ENCODE peak calls at places on chromosomes 12 and 14, in five cellular contexts. One of them, this sample, is unnamed.

GRCh38 chr14:99133563-99134332 is 138.2 kb downstream of the BCL11B start:
- DNase-seq in AG04450: no peak
- DNase-seq in pancreas: no peak
- DNase-seq in SK-N-SH: peak; percentile 1
- DNase-seq in right lobe of liver: no peak
- DNase-seq in this sample: no peak

GRCh38 chr12:132638541-132639408 is 20.2 kb downstream of the P2RX2 start:
- DNase-seq in AG04450: peak; percentile 30
- DNase-seq in pancreas: no peak
- DNase-seq in SK-N-SH: peak; percentile 69
- DNase-seq in right lobe of liver: peak; percentile 47
- DNase-seq in this sample: no peak

GRCh38 chr12:22042981-22043669 is 2.9 kb upstream of the CMAS start:
- DNase-seq in AG04450: peak; percentile 41
- DNase-seq in pancreas: no peak
- DNase-seq in SK-N-SH: no peak
- DNase-seq in right lobe of liver: no peak
- DNase-seq in this sample: no peak

GRCh38 chr12:95497031-95497430 is 23.1 kb downstream of the METAP2 start:
- DNase-seq in AG04450: no peak
- DNase-seq in pancreas: no peak
- DNase-seq in SK-N-SH: no peak
- DNase-seq in right lobe of liver: no peak
- DNase-seq in this sample: no peak

GRCh38 chr12:116662612-116663144 is 75.2 kb downstream of the SPRING1 start:
- DNase-seq in AG04450: peak; percentile 6
- DNase-seq in pancreas: peak; percentile 35
- DNase-seq in SK-N-SH: peak; percentile 22
- DNase-seq in right lobe of liver: peak; percentile 93
- DNase-seq in this sample: no peak

GRCh38 chr12:77152623-77153193 is 87.3 kb upstream of the E2F7 start:
- DNase-seq in AG04450: peak; percentile 20
- DNase-seq in pancreas: no peak
- DNase-seq in SK-N-SH: no peak
- DNase-seq in right lobe of liver: no peak
- DNase-seq in this sample: no peak

GRCh38 chr14:65958664-65959562 is 527.3 kb upstream of the CCDC196 start:
- DNase-seq in AG04450: no peak
- DNase-seq in pancreas: no peak
- DNase-seq in SK-N-SH: peak; percentile 49
- DNase-seq in right lobe of liver: no peak
- DNase-seq in this sample: no peak

GRCh38 chr12:89707623-89707991 is 1.0 kb downstream of the ATP2B1 start:
- DNase-seq in AG04450: no peak
- DNase-seq in pancreas: peak; percentile 38
- DNase-seq in SK-N-SH: peak; percentile 60
- DNase-seq in right lobe of liver: peak; percentile 61
- DNase-seq in this sample: no peak

GRCh38 chr12:103791350-103791920 is 49.6 kb downstream of the NT5DC3 start:
- DNase-seq in AG04450: no peak
- DNase-seq in pancreas: no peak
- DNase-seq in SK-N-SH: no peak
- DNase-seq in right lobe of liver: no peak
- DNase-seq in this sample: no peak

GRCh38 chr14:79166171-79166570 is 996.0 kb downstream of the NRXN3 start:
- DNase-seq in AG04450: no peak
- DNase-seq in pancreas: no peak
- DNase-seq in SK-N-SH: no peak
- DNase-seq in right lobe of liver: no peak
- DNase-seq in this sample: no peak

GRCh38 chr12:1810201-1810930 is 10.0 kb upstream of the LRTM2 start:
- DNase-seq in AG04450: no peak
- DNase-seq in pancreas: no peak
- DNase-seq in SK-N-SH: no peak
- DNase-seq in right lobe of liver: peak; percentile 17
- DNase-seq in this sample: no peak

GRCh38 chr12:75951399-75952228 is 80.0 kb downstream of the PHLDA1 start:
- DNase-seq in AG04450: no peak
- DNase-seq in pancreas: no peak
- DNase-seq in SK-N-SH: no peak
- DNase-seq in right lobe of liver: no peak
- DNase-seq in this sample: no peak

GRCh38 chr12:125186471-125187147 is 121.4 kb downstream of the AACS start:
- DNase-seq in AG04450: no peak
- DNase-seq in pancreas: no peak
- DNase-seq in SK-N-SH: peak; percentile 59
- DNase-seq in right lobe of liver: no peak
- DNase-seq in this sample: no peak

GRCh38 chr12:107622005-107622404 is 63.6 kb upstream of the PWP1 start:
- DNase-seq in AG04450: no peak
- DNase-seq in pancreas: no peak
- DNase-seq in SK-N-SH: peak; percentile 60
- DNase-seq in right lobe of liver: no peak
- DNase-seq in this sample: no peak

GRCh38 chr14:75274899-75275569 is 3.6 kb upstream of the FOS start:
- DNase-seq in AG04450: no peak
- DNase-seq in pancreas: peak; percentile 76
- DNase-seq in SK-N-SH: no peak
- DNase-seq in right lobe of liver: peak; percentile 74
- DNase-seq in this sample: no peak

GRCh38 chr12:6450869-6451347 is 934 bp upstream of the TAPBPL start:
- DNase-seq in AG04450: no peak
- DNase-seq in pancreas: no peak
- DNase-seq in SK-N-SH: no peak
- DNase-seq in right lobe of liver: peak; percentile 58
- DNase-seq in this sample: no peak

GRCh38 chr12:52873832-52874572 is 25.2 kb upstream of the KRT78 start:
- DNase-seq in AG04450: peak; percentile 61
- DNase-seq in pancreas: peak; percentile 80
- DNase-seq in SK-N-SH: peak; percentile 85
- DNase-seq in right lobe of liver: peak; percentile 67
- DNase-seq in this sample: peak; percentile 89

GRCh38 chr12:55470088-55470830 is at the start of gene OR6C70:
- DNase-seq in AG04450: no peak
- DNase-seq in pancreas: no peak
- DNase-seq in SK-N-SH: no peak
- DNase-seq in right lobe of liver: no peak
- DNase-seq in this sample: no peak

GRCh38 chr14:60622210-60622919 is 26.9 kb downstream of the SIX1 start:
- DNase-seq in AG04450: no peak
- DNase-seq in pancreas: no peak
- DNase-seq in SK-N-SH: no peak
- DNase-seq in right lobe of liver: no peak
- DNase-seq in this sample: no peak

GRCh38 chr12:67220065-67220464 is 49.1 kb upstream of the CAND1 start:
- DNase-seq in AG04450: no peak
- DNase-seq in pancreas: peak; percentile 16
- DNase-seq in SK-N-SH: no peak
- DNase-seq in right lobe of liver: no peak
- DNase-seq in this sample: no peak

GRCh38 chr12:104505095-104505819 is 48.5 kb downstream of the CHST11 start:
- DNase-seq in AG04450: no peak
- DNase-seq in pancreas: no peak
- DNase-seq in SK-N-SH: no peak
- DNase-seq in right lobe of liver: no peak
- DNase-seq in this sample: no peak

GRCh38 chr14:104355949-104356737 is 217.8 kb downstream of the KIF26A start:
- DNase-seq in AG04450: no peak
- DNase-seq in pancreas: no peak
- DNase-seq in SK-N-SH: peak; percentile 62
- DNase-seq in right lobe of liver: no peak
- DNase-seq in this sample: no peak

GRCh38 chr14:71748196-71748595 is 184.0 kb upstream of the RGS6 start:
- DNase-seq in AG04450: no peak
- DNase-seq in pancreas: no peak
- DNase-seq in SK-N-SH: no peak
- DNase-seq in right lobe of liver: no peak
- DNase-seq in this sample: no peak

GRCh38 chr14:77375973-77376372 is 921 bp downstream of the TMED8 start:
- DNase-seq in AG04450: no peak
- DNase-seq in pancreas: no peak
- DNase-seq in SK-N-SH: no peak
- DNase-seq in right lobe of liver: no peak
- DNase-seq in this sample: no peak

GRCh38 chr12:28051516-28052456 is 79.3 kb upstream of the PTHLH start:
- DNase-seq in AG04450: no peak
- DNase-seq in pancreas: no peak
- DNase-seq in SK-N-SH: no peak
- DNase-seq in right lobe of liver: no peak
- DNase-seq in this sample: no peak

GRCh38 chr12:124739953-124740561 is 123.6 kb downstream of the SCARB1 start:
- DNase-seq in AG04450: no peak
- DNase-seq in pancreas: no peak
- DNase-seq in SK-N-SH: no peak
- DNase-seq in right lobe of liver: no peak
- DNase-seq in this sample: no peak

GRCh38 chr12:131640436-131640969 is 70.4 kb upstream of the SFSWAP start:
- DNase-seq in AG04450: no peak
- DNase-seq in pancreas: no peak
- DNase-seq in SK-N-SH: peak; percentile 82
- DNase-seq in right lobe of liver: no peak
- DNase-seq in this sample: no peak

GRCh38 chr12:25054783-25055144 is 105.9 kb upstream of the BCAT1 start:
- DNase-seq in AG04450: no peak
- DNase-seq in pancreas: no peak
- DNase-seq in SK-N-SH: no peak
- DNase-seq in right lobe of liver: no peak
- DNase-seq in this sample: peak; percentile 49

GRCh38 chr12:97923546-97923945 is 460.9 kb downstream of the RMST start:
- DNase-seq in AG04450: no peak
- DNase-seq in pancreas: no peak
- DNase-seq in SK-N-SH: no peak
- DNase-seq in right lobe of liver: no peak
- DNase-seq in this sample: no peak

GRCh38 chr14:90785474-90785873 is 30.8 kb downstream of the TTC7B start:
- DNase-seq in AG04450: no peak
- DNase-seq in pancreas: peak; percentile 42
- DNase-seq in SK-N-SH: no peak
- DNase-seq in right lobe of liver: no peak
- DNase-seq in this sample: no peak

DNA sequence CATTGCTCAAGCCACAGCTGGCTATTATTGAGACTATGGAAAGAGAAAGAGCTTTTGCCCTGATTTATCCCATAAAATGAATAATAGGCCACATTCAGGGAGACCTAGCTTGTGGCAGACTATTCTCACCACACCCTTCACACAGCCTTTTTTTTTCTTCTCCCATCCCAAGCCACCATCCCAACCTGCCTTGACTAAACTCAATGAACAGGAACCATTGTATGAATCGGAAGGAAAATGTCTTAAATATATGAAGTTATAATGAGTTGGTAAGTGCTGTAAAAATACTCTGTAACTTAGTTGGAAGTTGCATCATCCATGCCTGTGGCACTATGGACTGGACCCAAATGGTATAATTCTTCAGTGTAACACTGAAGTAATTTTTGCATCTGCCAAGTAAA is 338.4 kb downstream of the RAD51B start:
- DNase-seq in AG04450: no peak
- DNase-seq in pancreas: no peak
- DNase-seq in SK-N-SH: no peak
- DNase-seq in right lobe of liver: no peak
- DNase-seq in this sample: no peak
- H3K27ac ChIP-seq in AG04450: no peak overlapping the region
- H3K27ac ChIP-seq in pancreas: no peak overlapping the region
- H3K27ac ChIP-seq in SK-N-SH: peak overlapping the region; percentile 24
- H3K27ac ChIP-seq in right lobe of liver: no peak overlapping the region
- H3K27ac ChIP-seq in this sample: peak overlapping the region; percentile 74

DNA sequence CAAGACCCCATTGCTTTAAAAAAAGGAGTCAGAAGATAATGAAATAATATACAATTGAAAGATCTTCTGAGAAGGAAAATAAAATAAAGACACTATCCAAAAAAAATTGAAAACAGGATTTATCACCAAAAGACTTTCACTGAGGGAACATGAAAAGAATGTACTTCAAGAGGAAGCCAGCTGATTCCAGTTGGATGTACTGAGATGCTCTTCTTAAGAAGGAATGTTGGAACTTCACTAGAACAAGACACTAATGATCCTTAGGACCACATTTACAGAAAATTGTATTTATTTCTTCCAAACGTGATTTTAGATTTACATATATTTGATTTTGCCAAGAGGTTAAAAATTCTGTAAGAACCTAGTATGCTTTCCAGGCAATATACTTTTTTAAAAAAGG is 65.6 kb upstream of the CNOT2 start:
- DNase-seq in AG04450: no peak
- DNase-seq in pancreas: no peak
- DNase-seq in SK-N-SH: no peak
- DNase-seq in right lobe of liver: no peak
- DNase-seq in this sample: no peak
- H3K27ac ChIP-seq in AG04450: no peak overlapping the region
- H3K27ac ChIP-seq in pancreas: no peak overlapping the region
- H3K27ac ChIP-seq in SK-N-SH: peak overlapping the region; percentile 25
- H3K27ac ChIP-seq in right lobe of liver: no peak overlapping the region
- H3K27ac ChIP-seq in this sample: peak overlapping the region; percentile 77

GRCh38 chr14:52061890-52062289 is 7.0 kb downstream of the NID2 start:
- DNase-seq in AG04450: no peak
- DNase-seq in pancreas: no peak
- DNase-seq in SK-N-SH: no peak
- DNase-seq in right lobe of liver: no peak
- DNase-seq in this sample: no peak

GRCh38 chr14:52061380-52061779 is 7.5 kb downstream of the NID2 start:
- DNase-seq in AG04450: no peak
- DNase-seq in pancreas: no peak
- DNase-seq in SK-N-SH: no peak
- DNase-seq in right lobe of liver: no peak
- DNase-seq in this sample: no peak

GRCh38 chr14:52064174-52064573 is 4.7 kb downstream of the NID2 start:
- DNase-seq in AG04450: no peak
- DNase-seq in pancreas: no peak
- DNase-seq in SK-N-SH: no peak
- DNase-seq in right lobe of liver: no peak
- DNase-seq in this sample: no peak

GRCh38 chr14:52060080-52060479 is 8.8 kb downstream of the NID2 start:
- DNase-seq in AG04450: no peak
- DNase-seq in pancreas: no peak
- DNase-seq in SK-N-SH: no peak
- DNase-seq in right lobe of liver: no peak
- DNase-seq in this sample: no peak

GRCh38 chr14:52063107-52063506 is 5.8 kb downstream of the NID2 start:
- DNase-seq in AG04450: no peak
- DNase-seq in pancreas: no peak
- DNase-seq in SK-N-SH: peak; percentile 55
- DNase-seq in right lobe of liver: no peak
- DNase-seq in this sample: no peak
- H3K27ac ChIP-seq in AG04450: no peak overlapping the region
- H3K27ac ChIP-seq in pancreas: no peak overlapping the region
- H3K27ac ChIP-seq in SK-N-SH: no peak overlapping the region
- H3K27ac ChIP-seq in right lobe of liver: no peak overlapping the region
- H3K27ac ChIP-seq in this sample: no peak overlapping the region

DNA sequence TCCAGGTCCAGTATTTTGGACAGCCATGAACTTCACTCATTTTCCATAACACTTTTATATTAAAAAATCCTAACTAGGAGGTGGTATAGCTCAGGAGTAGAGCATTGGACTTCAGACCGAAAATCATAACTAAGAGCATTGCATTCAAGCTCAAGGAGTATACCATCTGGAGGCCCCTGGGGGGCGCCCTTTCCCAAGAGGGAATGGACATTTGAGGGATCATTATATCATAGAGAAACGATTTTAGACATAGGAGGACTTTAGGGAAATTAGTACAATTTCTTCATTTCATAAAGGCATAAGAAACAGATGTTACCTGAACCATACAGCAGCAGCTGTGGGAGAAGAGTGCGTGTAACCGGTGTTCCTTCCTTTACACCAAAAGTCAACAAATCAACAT is 5.2 kb upstream of the ATG14 start:
- DNase-seq in AG04450: no peak
- DNase-seq in pancreas: no peak
- DNase-seq in SK-N-SH: no peak
- DNase-seq in right lobe of liver: no peak
- DNase-seq in this sample: no peak
- H3K27ac ChIP-seq in AG04450: no peak overlapping the region
- H3K27ac ChIP-seq in pancreas: no peak overlapping the region
- H3K27ac ChIP-seq in SK-N-SH: no peak overlapping the region
- H3K27ac ChIP-seq in right lobe of liver: no peak overlapping the region
- H3K27ac ChIP-seq in this sample: no peak overlapping the region

This sample was measured in epithelial cell of prostate.